ENCODE peak calls at places on chromosomes 11 and 22, in nine cellular contexts. C is H1, V is transverse colon, M is Peyer's patch, R is endothelial cell of umbilical vein, T is tibial nerve, E is IMR-90, P is heart left ventricle, A is A549. X is an unnamed sample.
A peak's percentile ranks its signal among the peaks of the same experiment; 100 is the strongest.

GRCh38 chr11:69580529-69580928 is 60.4 kb upstream of the CCND1 start:
- DNase-seq in C (no peak), V (no peak), M (no peak), R (no peak), T (no peak), E (no peak), P (no peak), A (no peak), X (no peak)

GRCh38 chr22:36871669-36872081 is 10.9 kb downstream of the NCF4 start:
- DNase-seq in C (no peak), V (no peak), M (no peak), R (no peak), T (no peak), E (no peak), P (no peak), A (no peak), X (no peak)

GRCh38 chr11:36110698-36111410 is 167.0 kb downstream of the LDLRAD3 start:
- DNase-seq in C (no peak), V (no peak), M (no peak), R (no peak), T (no peak), E (no peak), P (no peak), A (no peak), X (no peak)

GRCh38 chr11:96288915-96289314 is 54.1 kb downstream of the MAML2 start:
- DNase-seq in C (no peak), V (no peak), M (no peak), R (no peak), T (no peak), E (no peak), P (no peak), A (no peak), X (no peak)

GRCh38 chr11:113457784-113458183 is 17.4 kb downstream of the DRD2 start:
- DNase-seq in C (peak; percentile 63), V (peak; percentile 27), M (no peak), R (no peak), T (no peak), E (no peak), P (no peak), A (no peak), X (no peak)

GRCh38 chr11:72696866-72697428 is 22.7 kb upstream of the PDE2A start:
- DNase-seq in C (peak; percentile 84), V (no peak), M (no peak), R (no peak), T (peak; percentile 64), E (no peak), P (peak; percentile 81), A (no peak), X (peak; percentile 62)

GRCh38 chr11:66106786-66107599 is 36.9 kb downstream of the PACS1 start:
- DNase-seq in C (no peak), V (no peak), M (no peak), R (no peak), T (no peak), E (no peak), P (no peak), A (no peak), X (no peak)

GRCh38 chr22:36021649-36022048 is 7.0 kb downstream of the RBFOX2 start:
- DNase-seq in C (no peak), V (no peak), M (no peak), R (no peak), T (no peak), E (no peak), P (no peak), A (no peak), X (no peak)

GRCh38 chr11:64268687-64269379 is 15.6 kb downstream of the BAD start:
- DNase-seq in C (peak; percentile 76), V (peak; percentile 75), M (peak; percentile 81), R (peak; percentile 74), T (peak; percentile 36), E (peak; percentile 48), P (peak; percentile 83), A (no peak), X (peak; percentile 72)

GRCh38 chr11:128437137-128437536 is 150.2 kb downstream of the ETS1 start:
- DNase-seq in C (no peak), V (no peak), M (no peak), R (peak; percentile 82), T (no peak), E (peak; percentile 79), P (no peak), A (no peak), X (no peak)

GRCh38 chr11:11580831-11581492 is 40.8 kb downstream of the GALNT18 start:
- DNase-seq in C (peak; percentile 32), V (no peak), M (no peak), R (no peak), T (no peak), E (no peak), P (no peak), A (no peak), X (peak; percentile 30)

GRCh38 chr11:113404859-113405430 is 17.4 kb downstream of the ANKK1 start:
- DNase-seq in C (no peak), V (no peak), M (no peak), R (no peak), T (no peak), E (no peak), P (no peak), A (no peak), X (no peak)

GRCh38 chr11:86996953-86997570 is 40.7 kb upstream of the TMEM135 start:
- DNase-seq in C (no peak), V (no peak), M (no peak), R (no peak), T (no peak), E (no peak), P (no peak), A (no peak), X (no peak)

GRCh38 chr11:66934971-66935779 is 23.0 kb downstream of the PC start:
- DNase-seq in C (no peak), V (no peak), M (no peak), R (no peak), T (no peak), E (peak; percentile 73), P (no peak), A (no peak), X (no peak)

GRCh38 chr22:45553333-45554039 is 50.8 kb downstream of the FBLN1 start:
- DNase-seq in C (peak; percentile 95), V (peak; percentile 73), M (peak; percentile 78), R (peak; percentile 71), T (peak; percentile 67), E (peak; percentile 93), P (peak; percentile 86), A (peak; percentile 83), X (peak; percentile 54)

GRCh38 chr11:3161309-3161708 is 3.8 kb downstream of the OSBPL5 start:
- DNase-seq in C (no peak), V (peak; percentile 7), M (peak; percentile 39), R (peak; percentile 16), T (no peak), E (no peak), P (peak; percentile 63), A (no peak), X (no peak)

GRCh38 chr11:110897035-110897434 is 184.8 kb upstream of the ARHGAP20 start:
- DNase-seq in C (no peak), V (no peak), M (no peak), R (peak; percentile 14), T (no peak), E (peak; percentile 80), P (no peak), A (no peak), X (no peak)

GRCh38 chr11:126380909-126381308 is 25.4 kb downstream of the ST3GAL4 start:
- DNase-seq in C (no peak), V (no peak), M (no peak), R (no peak), T (no peak), E (no peak), P (no peak), A (no peak), X (no peak)

GRCh38 chr11:8252946-8253345 is 10.7 kb downstream of the LMO1 start:
- DNase-seq in C (peak; percentile 31), V (no peak), M (peak; percentile 15), R (no peak), T (no peak), E (no peak), P (no peak), A (no peak), X (peak; percentile 6)

GRCh38 chr22:36455571-36456458 is 25.6 kb downstream of the TXN2 start:
- DNase-seq in C (no peak), V (no peak), M (no peak), R (no peak), T (no peak), E (no peak), P (no peak), A (no peak), X (peak; percentile 42)

GRCh38 chr11:58625086-58625485 is 2.6 kb downstream of the CNTF start:
- DNase-seq in C (no peak), V (no peak), M (no peak), R (no peak), T (no peak), E (peak; percentile 4), P (no peak), A (no peak), X (no peak)

GRCh38 chr11:131041331-131042040 is 125.2 kb upstream of the SNX19 start:
- DNase-seq in C (no peak), V (no peak), M (no peak), R (no peak), T (no peak), E (no peak), P (no peak), A (no peak), X (no peak)

GRCh38 chr11:34669458-34669857 is 48.6 kb downstream of the EHF start:
- DNase-seq in C (no peak), V (no peak), M (no peak), R (no peak), T (no peak), E (peak; percentile 35), P (no peak), A (no peak), X (no peak)

GRCh38 chr11:103234974-103235373 is 125.7 kb downstream of the DYNC2H1 start:
- DNase-seq in C (no peak), V (no peak), M (no peak), R (no peak), T (no peak), E (peak; percentile 89), P (no peak), A (no peak), X (no peak)
- H3K27ac ChIP-seq in C (no peak overlapping the region), V (no peak overlapping the region), M (no peak overlapping the region), R (no peak overlapping the region), T (no peak overlapping the region), E (no peak overlapping the region), P (no peak overlapping the region), A (no peak overlapping the region), X (no peak overlapping the region)

GRCh38 chr22:41957941-41958556 is 6.1 kb downstream of the SMIM45 start:
- DNase-seq in C (no peak), V (no peak), M (no peak), R (no peak), T (no peak), E (no peak), P (no peak), A (no peak), X (no peak)
- TF ChIP-seq POLR2A in C (no peak), V (no peak), M (no peak), R (no peak), T (no peak), E (no peak), P (no peak), A (no peak), X (no peak)

GRCh38 chr11:71251761-71252433 is 480 bp downstream of the SHANK2 start:
- DNase-seq in C (peak; percentile 86), V (peak; percentile 43), M (peak; percentile 66), R (no peak), T (no peak), E (no peak), P (no peak), A (peak; percentile 80), X (no peak)
- TF ChIP-seq CTCF in C (peak; percentile 87), V (peak; percentile 32), M (no peak), R (peak; percentile 9), T (peak; percentile 10), E (peak; percentile 40), P (peak; percentile 8), A (peak; percentile 79), X (no peak)

GRCh38 chr22:30212996-30213441 is 33.5 kb downstream of the LIF start:
- DNase-seq in C (no peak), V (no peak), M (no peak), R (no peak), T (no peak), E (no peak), P (no peak), A (peak; percentile 30), X (no peak)
- H3K27ac ChIP-seq in C (no peak overlapping the region), V (no peak overlapping the region), M (peak overlapping the region; percentile 22), R (no peak overlapping the region), T (no peak overlapping the region), E (peak overlapping the region; percentile 60), P (peak overlapping the region; percentile 68), A (peak overlapping the region; percentile 100), X (no peak overlapping the region)